ENCODE peak calls at places on chromosomes 13 and 19, in ten cellular contexts. One of them, this sample, is unnamed.

GRCh38 chr13:87680298-87680697 is 9.1 kb downstream of the SLITRK5 start:
- DNase-seq in left colon: no peak
- DNase-seq in fibroblast of pulmonary artery: no peak
- DNase-seq in GM12865: no peak
- DNase-seq in effector CD4-positive, alpha-beta T cell: no peak
- DNase-seq in stimulated activated naive CD8-positive, alpha-beta T cell treated with anti-CD3 and anti-CD28 coated beads, Interleukin-15, amount 100 ng/mL, for 72 hours: no peak
- DNase-seq in activated naive CD4-positive, alpha-beta T cell: no peak
- DNase-seq in GM12864: no peak
- DNase-seq in fibroblast of mammary gland: no peak
- DNase-seq in activated CD4-positive, CD25-positive, alpha-beta regulatory T cell: no peak
- DNase-seq in this sample: no peak

GRCh38 chr19:48415395-48415794 is 21.9 kb downstream of the GRIN2D start:
- DNase-seq in activated CD4-positive, CD25-positive, alpha-beta regulatory T cell: peak
- DNase-seq in activated naive CD4-positive, alpha-beta T cell: peak
- DNase-seq in fibroblast of pulmonary artery: peak
- DNase-seq in stimulated activated naive CD8-positive, alpha-beta T cell treated with anti-CD3 and anti-CD28 coated beads, Interleukin-15, amount 100 ng/mL, for 72 hours: peak
- DNase-seq in effector CD4-positive, alpha-beta T cell: peak
- DNase-seq in fibroblast of mammary gland: peak
- DNase-seq in left colon: peak
- DNase-seq in GM12865: peak
- DNase-seq in GM12864: peak
- DNase-seq in this sample: no peak

GRCh38 chr19:47156861-47157454 is 26.3 kb downstream of the SAE1 start:
- DNase-seq in activated naive CD4-positive, alpha-beta T cell: no peak
- DNase-seq in GM12865: peak
- DNase-seq in left colon: no peak
- DNase-seq in activated CD4-positive, CD25-positive, alpha-beta regulatory T cell: no peak
- DNase-seq in effector CD4-positive, alpha-beta T cell: no peak
- DNase-seq in stimulated activated naive CD8-positive, alpha-beta T cell treated with anti-CD3 and anti-CD28 coated beads, Interleukin-15, amount 100 ng/mL, for 72 hours: peak
- DNase-seq in fibroblast of pulmonary artery: no peak
- DNase-seq in fibroblast of mammary gland: no peak
- DNase-seq in GM12864: no peak
- DNase-seq in this sample: no peak

GRCh38 chr13:24931450-24932217 is 164.3 kb upstream of the PABPC3 start:
- DNase-seq in activated naive CD4-positive, alpha-beta T cell: no peak
- DNase-seq in effector CD4-positive, alpha-beta T cell: no peak
- DNase-seq in fibroblast of mammary gland: no peak
- DNase-seq in left colon: no peak
- DNase-seq in fibroblast of pulmonary artery: no peak
- DNase-seq in GM12865: no peak
- DNase-seq in GM12864: no peak
- DNase-seq in activated CD4-positive, CD25-positive, alpha-beta regulatory T cell: no peak
- DNase-seq in stimulated activated naive CD8-positive, alpha-beta T cell treated with anti-CD3 and anti-CD28 coated beads, Interleukin-15, amount 100 ng/mL, for 72 hours: no peak
- DNase-seq in this sample: no peak

GRCh38 chr13:44196186-44196751 is 177.4 kb upstream of the SERP2 start:
- DNase-seq in effector CD4-positive, alpha-beta T cell: no peak
- DNase-seq in activated CD4-positive, CD25-positive, alpha-beta regulatory T cell: no peak
- DNase-seq in stimulated activated naive CD8-positive, alpha-beta T cell treated with anti-CD3 and anti-CD28 coated beads, Interleukin-15, amount 100 ng/mL, for 72 hours: no peak
- DNase-seq in fibroblast of mammary gland: no peak
- DNase-seq in GM12864: no peak
- DNase-seq in fibroblast of pulmonary artery: no peak
- DNase-seq in activated naive CD4-positive, alpha-beta T cell: no peak
- DNase-seq in left colon: no peak
- DNase-seq in GM12865: no peak
- DNase-seq in this sample: no peak

GRCh38 chr13:26855071-26855470 is 94.5 kb upstream of the GPR12 start:
- DNase-seq in stimulated activated naive CD8-positive, alpha-beta T cell treated with anti-CD3 and anti-CD28 coated beads, Interleukin-15, amount 100 ng/mL, for 72 hours: no peak
- DNase-seq in fibroblast of pulmonary artery: no peak
- DNase-seq in GM12865: no peak
- DNase-seq in fibroblast of mammary gland: no peak
- DNase-seq in activated naive CD4-positive, alpha-beta T cell: no peak
- DNase-seq in GM12864: no peak
- DNase-seq in effector CD4-positive, alpha-beta T cell: no peak
- DNase-seq in activated CD4-positive, CD25-positive, alpha-beta regulatory T cell: no peak
- DNase-seq in left colon: no peak
- DNase-seq in this sample: no peak

GRCh38 chr19:38695319-38695683 is 47.9 kb downstream of the ACTN4 start:
- DNase-seq in activated naive CD4-positive, alpha-beta T cell: no peak
- DNase-seq in activated CD4-positive, CD25-positive, alpha-beta regulatory T cell: no peak
- DNase-seq in fibroblast of pulmonary artery: no peak
- DNase-seq in GM12864: no peak
- DNase-seq in effector CD4-positive, alpha-beta T cell: no peak
- DNase-seq in stimulated activated naive CD8-positive, alpha-beta T cell treated with anti-CD3 and anti-CD28 coated beads, Interleukin-15, amount 100 ng/mL, for 72 hours: no peak
- DNase-seq in left colon: no peak
- DNase-seq in GM12865: peak
- DNase-seq in fibroblast of mammary gland: no peak
- DNase-seq in this sample: no peak

GRCh38 chr19:10346509-10346908 is 7.1 kb upstream of the ICAM3 start:
- DNase-seq in fibroblast of mammary gland: peak
- DNase-seq in stimulated activated naive CD8-positive, alpha-beta T cell treated with anti-CD3 and anti-CD28 coated beads, Interleukin-15, amount 100 ng/mL, for 72 hours: no peak
- DNase-seq in activated CD4-positive, CD25-positive, alpha-beta regulatory T cell: no peak
- DNase-seq in left colon: no peak
- DNase-seq in GM12865: no peak
- DNase-seq in effector CD4-positive, alpha-beta T cell: no peak
- DNase-seq in GM12864: no peak
- DNase-seq in activated naive CD4-positive, alpha-beta T cell: no peak
- DNase-seq in fibroblast of pulmonary artery: peak
- DNase-seq in this sample: no peak

GRCh38 chr19:16514383-16515019 is 18.3 kb downstream of the C19orf44 start:
- DNase-seq in GM12864: no peak
- DNase-seq in fibroblast of mammary gland: no peak
- DNase-seq in GM12865: no peak
- DNase-seq in stimulated activated naive CD8-positive, alpha-beta T cell treated with anti-CD3 and anti-CD28 coated beads, Interleukin-15, amount 100 ng/mL, for 72 hours: no peak
- DNase-seq in fibroblast of pulmonary artery: no peak
- DNase-seq in activated naive CD4-positive, alpha-beta T cell: no peak
- DNase-seq in left colon: no peak
- DNase-seq in effector CD4-positive, alpha-beta T cell: no peak
- DNase-seq in activated CD4-positive, CD25-positive, alpha-beta regulatory T cell: no peak
- DNase-seq in this sample: no peak

GRCh38 chr19:50203281-50204080 is at the start of gene MYH14:
- DNase-seq in GM12864: no peak
- DNase-seq in activated naive CD4-positive, alpha-beta T cell: no peak
- DNase-seq in GM12865: no peak
- DNase-seq in effector CD4-positive, alpha-beta T cell: no peak
- DNase-seq in fibroblast of mammary gland: peak
- DNase-seq in activated CD4-positive, CD25-positive, alpha-beta regulatory T cell: no peak
- DNase-seq in left colon: peak
- DNase-seq in stimulated activated naive CD8-positive, alpha-beta T cell treated with anti-CD3 and anti-CD28 coated beads, Interleukin-15, amount 100 ng/mL, for 72 hours: no peak
- DNase-seq in fibroblast of pulmonary artery: peak
- DNase-seq in this sample: no peak

GRCh38 chr13:59230484-59231264 is 933.1 kb downstream of the DIAPH3 start:
- DNase-seq in stimulated activated naive CD8-positive, alpha-beta T cell treated with anti-CD3 and anti-CD28 coated beads, Interleukin-15, amount 100 ng/mL, for 72 hours: no peak
- DNase-seq in GM12865: no peak
- DNase-seq in fibroblast of mammary gland: no peak
- DNase-seq in effector CD4-positive, alpha-beta T cell: no peak
- DNase-seq in fibroblast of pulmonary artery: no peak
- DNase-seq in activated naive CD4-positive, alpha-beta T cell: no peak
- DNase-seq in left colon: no peak
- DNase-seq in GM12864: no peak
- DNase-seq in activated CD4-positive, CD25-positive, alpha-beta regulatory T cell: no peak
- DNase-seq in this sample: no peak

GRCh38 chr19:49533551-49534488 is 6.0 kb downstream of the RCN3 start:
- DNase-seq in activated naive CD4-positive, alpha-beta T cell: peak
- DNase-seq in fibroblast of mammary gland: peak
- DNase-seq in fibroblast of pulmonary artery: peak
- DNase-seq in GM12865: peak
- DNase-seq in GM12864: no peak
- DNase-seq in activated CD4-positive, CD25-positive, alpha-beta regulatory T cell: peak
- DNase-seq in stimulated activated naive CD8-positive, alpha-beta T cell treated with anti-CD3 and anti-CD28 coated beads, Interleukin-15, amount 100 ng/mL, for 72 hours: peak
- DNase-seq in left colon: no peak
- DNase-seq in effector CD4-positive, alpha-beta T cell: peak
- DNase-seq in this sample: peak

GRCh38 chr13:77359171-77359570 is 32.3 kb upstream of the MYCBP2 start:
- DNase-seq in GM12864: no peak
- DNase-seq in effector CD4-positive, alpha-beta T cell: no peak
- DNase-seq in activated naive CD4-positive, alpha-beta T cell: no peak
- DNase-seq in fibroblast of pulmonary artery: no peak
- DNase-seq in activated CD4-positive, CD25-positive, alpha-beta regulatory T cell: no peak
- DNase-seq in GM12865: no peak
- DNase-seq in stimulated activated naive CD8-positive, alpha-beta T cell treated with anti-CD3 and anti-CD28 coated beads, Interleukin-15, amount 100 ng/mL, for 72 hours: no peak
- DNase-seq in left colon: no peak
- DNase-seq in fibroblast of mammary gland: no peak
- DNase-seq in this sample: no peak

GRCh38 chr19:13817615-13818371 is 22.6 kb downstream of the ZSWIM4 start:
- DNase-seq in left colon: peak
- DNase-seq in stimulated activated naive CD8-positive, alpha-beta T cell treated with anti-CD3 and anti-CD28 coated beads, Interleukin-15, amount 100 ng/mL, for 72 hours: peak
- DNase-seq in fibroblast of pulmonary artery: no peak
- DNase-seq in GM12865: no peak
- DNase-seq in activated naive CD4-positive, alpha-beta T cell: peak
- DNase-seq in effector CD4-positive, alpha-beta T cell: no peak
- DNase-seq in fibroblast of mammary gland: no peak
- DNase-seq in activated CD4-positive, CD25-positive, alpha-beta regulatory T cell: no peak
- DNase-seq in GM12864: no peak
- DNase-seq in this sample: no peak

GRCh38 chr13:90447735-90448103 is 899.8 kb upstream of the MIR17HG start:
- DNase-seq in left colon: no peak
- DNase-seq in GM12865: no peak
- DNase-seq in effector CD4-positive, alpha-beta T cell: no peak
- DNase-seq in stimulated activated naive CD8-positive, alpha-beta T cell treated with anti-CD3 and anti-CD28 coated beads, Interleukin-15, amount 100 ng/mL, for 72 hours: no peak
- DNase-seq in GM12864: no peak
- DNase-seq in activated CD4-positive, CD25-positive, alpha-beta regulatory T cell: no peak
- DNase-seq in activated naive CD4-positive, alpha-beta T cell: no peak
- DNase-seq in fibroblast of mammary gland: peak
- DNase-seq in fibroblast of pulmonary artery: peak
- DNase-seq in this sample: no peak

GRCh38 chr13:112833551-112834257 is 135.3 kb upstream of the MCF2L start:
- DNase-seq in fibroblast of pulmonary artery: no peak
- DNase-seq in activated CD4-positive, CD25-positive, alpha-beta regulatory T cell: no peak
- DNase-seq in GM12865: no peak
- DNase-seq in activated naive CD4-positive, alpha-beta T cell: no peak
- DNase-seq in fibroblast of mammary gland: no peak
- DNase-seq in left colon: no peak
- DNase-seq in stimulated activated naive CD8-positive, alpha-beta T cell treated with anti-CD3 and anti-CD28 coated beads, Interleukin-15, amount 100 ng/mL, for 72 hours: no peak
- DNase-seq in GM12864: no peak
- DNase-seq in effector CD4-positive, alpha-beta T cell: no peak
- DNase-seq in this sample: no peak

GRCh38 chr13:44904982-44905381 is 84.3 kb downstream of the NUFIP1 start:
- DNase-seq in stimulated activated naive CD8-positive, alpha-beta T cell treated with anti-CD3 and anti-CD28 coated beads, Interleukin-15, amount 100 ng/mL, for 72 hours: no peak
- DNase-seq in fibroblast of mammary gland: peak
- DNase-seq in GM12865: no peak
- DNase-seq in activated CD4-positive, CD25-positive, alpha-beta regulatory T cell: no peak
- DNase-seq in activated naive CD4-positive, alpha-beta T cell: no peak
- DNase-seq in left colon: peak
- DNase-seq in GM12864: no peak
- DNase-seq in effector CD4-positive, alpha-beta T cell: no peak
- DNase-seq in fibroblast of pulmonary artery: peak
- DNase-seq in this sample: no peak

GRCh38 chr19:2627319-2627829 is 75.1 kb downstream of the GNG7 start:
- DNase-seq in GM12864: no peak
- DNase-seq in activated CD4-positive, CD25-positive, alpha-beta regulatory T cell: peak
- DNase-seq in activated naive CD4-positive, alpha-beta T cell: peak
- DNase-seq in effector CD4-positive, alpha-beta T cell: no peak
- DNase-seq in left colon: peak
- DNase-seq in stimulated activated naive CD8-positive, alpha-beta T cell treated with anti-CD3 and anti-CD28 coated beads, Interleukin-15, amount 100 ng/mL, for 72 hours: no peak
- DNase-seq in GM12865: peak
- DNase-seq in fibroblast of pulmonary artery: peak
- DNase-seq in fibroblast of mammary gland: peak
- DNase-seq in this sample: no peak

GRCh38 chr13:48585456-48585840 is 52.6 kb upstream of the RCBTB2 start:
- DNase-seq in GM12864: no peak
- DNase-seq in fibroblast of mammary gland: peak
- DNase-seq in activated naive CD4-positive, alpha-beta T cell: no peak
- DNase-seq in effector CD4-positive, alpha-beta T cell: no peak
- DNase-seq in fibroblast of pulmonary artery: peak
- DNase-seq in stimulated activated naive CD8-positive, alpha-beta T cell treated with anti-CD3 and anti-CD28 coated beads, Interleukin-15, amount 100 ng/mL, for 72 hours: no peak
- DNase-seq in left colon: no peak
- DNase-seq in GM12865: no peak
- DNase-seq in activated CD4-positive, CD25-positive, alpha-beta regulatory T cell: no peak
- DNase-seq in this sample: no peak

GRCh38 chr13:85698236-85698635 is 101.0 kb downstream of the SLITRK6 start:
- DNase-seq in GM12864: no peak
- DNase-seq in activated CD4-positive, CD25-positive, alpha-beta regulatory T cell: no peak
- DNase-seq in stimulated activated naive CD8-positive, alpha-beta T cell treated with anti-CD3 and anti-CD28 coated beads, Interleukin-15, amount 100 ng/mL, for 72 hours: no peak
- DNase-seq in left colon: no peak
- DNase-seq in GM12865: no peak
- DNase-seq in effector CD4-positive, alpha-beta T cell: no peak
- DNase-seq in fibroblast of pulmonary artery: no peak
- DNase-seq in fibroblast of mammary gland: no peak
- DNase-seq in activated naive CD4-positive, alpha-beta T cell: no peak
- DNase-seq in this sample: no peak

GRCh38 chr13:67557642-67558241 is 327.6 kb upstream of the PCDH9 start:
- DNase-seq in GM12865: no peak
- DNase-seq in effector CD4-positive, alpha-beta T cell: no peak
- DNase-seq in fibroblast of mammary gland: no peak
- DNase-seq in activated naive CD4-positive, alpha-beta T cell: no peak
- DNase-seq in stimulated activated naive CD8-positive, alpha-beta T cell treated with anti-CD3 and anti-CD28 coated beads, Interleukin-15, amount 100 ng/mL, for 72 hours: no peak
- DNase-seq in fibroblast of pulmonary artery: no peak
- DNase-seq in left colon: no peak
- DNase-seq in GM12864: no peak
- DNase-seq in activated CD4-positive, CD25-positive, alpha-beta regulatory T cell: no peak
- DNase-seq in this sample: no peak

This sample was measured in DMS 273 treated with DMSO at 0.1 percent for 48 hours.